ENCODE peak calls at places on chromosomes 13 and 19, in five cellular contexts. D, A, P, F and U are unnamed samples.

GRCh38 chr19:33040994-33041827 is 23.5 kb downstream of the RHPN2 start:
- DNase-seq in D (peak; percentile 37), A (no peak), P (peak; percentile 100), F (no peak), U (no peak)

GRCh38 chr13:51380269-51380668 is 40.8 kb downstream of the SERPINE3 start:
- DNase-seq in D (no peak), A (peak; percentile 16), P (no peak), F (no peak), U (no peak)

GRCh38 chr13:111506131-111506530 is 185.7 kb downstream of the TEX29 start:
- DNase-seq in D (no peak), A (no peak), P (no peak), F (no peak), U (no peak)

GRCh38 chr13:38872693-38873092 is 117.9 kb downstream of the STOML3 start:
- DNase-seq in D (no peak), A (peak; percentile 5), P (peak; percentile 35), F (peak; percentile 9), U (peak; percentile 41)

GRCh38 chr13:102012299-102013293 is 389.3 kb downstream of the FGF14 start:
- DNase-seq in D (no peak), A (no peak), P (no peak), F (no peak), U (no peak)

GRCh38 chr19:52626915-52627314 is 11.2 kb downstream of the ZNF83 start:
- DNase-seq in D (no peak), A (no peak), P (no peak), F (peak; percentile 43), U (no peak)

GRCh38 chr13:111049791-111050538 is 65.1 kb upstream of the ARHGEF7 start:
- DNase-seq in D (no peak), A (no peak), P (no peak), F (peak; percentile 36), U (peak; percentile 32)

GRCh38 chr13:51562011-51562671 is 22.1 kb upstream of the WDFY2 start:
- DNase-seq in D (peak; percentile 70), A (no peak), P (no peak), F (no peak), U (no peak)

GRCh38 chr19:23482829-23483228 is 87.6 kb upstream of the ZNF91 start:
- DNase-seq in D (no peak), A (no peak), P (no peak), F (no peak), U (no peak)

GRCh38 chr19:49830766-49831165 is 12.7 kb downstream of the MED25 start:
- DNase-seq in D (no peak), A (no peak), P (no peak), F (no peak), U (no peak)

GRCh38 chr13:49305824-49306425 is 58.2 kb downstream of the CDADC1 start:
- DNase-seq in D (no peak), A (no peak), P (no peak), F (no peak), U (no peak)

GRCh38 chr13:102291587-102292218 is 110.1 kb downstream of the FGF14 start:
- DNase-seq in D (no peak), A (peak; percentile 27), P (no peak), F (no peak), U (no peak)

GRCh38 chr13:30355405-30355741 is 48.0 kb upstream of the KATNAL1 start:
- DNase-seq in D (no peak), A (no peak), P (peak; percentile 49), F (peak; percentile 53), U (peak; percentile 51)

GRCh38 chr13:106151056-106151699 is 384.3 kb downstream of the EFNB2 start:
- DNase-seq in D (no peak), A (peak; percentile 84), P (no peak), F (no peak), U (no peak)
- TF ChIP-seq MXI1 in D (no peak), A (no peak), P (no peak), F (no peak), U (no peak)

GRCh38 chr19:36140289-36141038 is 598 bp downstream of the CAPNS1 start:
- DNase-seq in D (no peak), A (peak; percentile 52), P (peak; percentile 53), F (peak; percentile 59), U (peak; percentile 88)
- TF ChIP-seq MXI1 in D (no peak), A (no peak), P (no peak), F (peak; percentile 12), U (no peak)

GRCh38 chr13:100673831-100674362 is 698 bp downstream of the TMTC4 start:
- DNase-seq in D (no peak), A (peak; percentile 83), P (peak; percentile 58), F (peak; percentile 29), U (no peak)

GRCh38 chr13:100673376-100673830 is 1.2 kb downstream of the TMTC4 start:
- DNase-seq in D (no peak), A (no peak), P (no peak), F (no peak), U (peak; percentile 62)

GRCh38 chr13:100674848-100675659 is 459 bp upstream of the TMTC4 start:
- DNase-seq in D (peak; percentile 82), A (peak; percentile 96), P (peak; percentile 93), F (peak; percentile 98), U (peak; percentile 99)

GRCh38 chr13:100675660-100676129 is 1.1 kb upstream of the TMTC4 start:
- DNase-seq in D (no peak), A (no peak), P (no peak), F (no peak), U (no peak)

DNA sequence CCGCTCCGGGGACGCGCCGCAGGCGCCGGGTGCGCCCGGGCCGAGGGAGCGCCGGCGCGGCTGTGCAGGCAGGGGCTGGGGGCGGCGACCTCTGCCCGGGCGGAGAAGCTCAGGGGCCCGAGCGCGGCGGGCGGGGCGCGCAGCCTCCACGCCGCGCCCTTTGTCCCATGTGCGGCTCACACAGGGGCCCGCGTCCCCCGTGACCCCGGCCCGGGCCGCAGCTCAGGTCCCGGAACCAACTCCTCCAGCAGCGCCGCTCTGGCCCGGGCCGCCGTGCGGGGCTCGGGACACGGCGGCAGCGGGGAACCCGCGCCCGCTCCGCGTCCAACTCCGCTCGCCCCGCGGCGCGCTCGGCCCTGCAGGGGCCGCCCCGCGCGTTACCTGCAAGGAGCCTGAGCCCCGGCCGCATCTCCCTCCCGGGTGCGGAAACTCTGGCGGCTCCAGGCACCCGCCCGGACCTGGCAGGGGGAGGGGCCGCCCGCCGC is at the start of gene TMTC4:
- DNase-seq in D (no peak), A (no peak), P (peak; percentile 7), F (peak; percentile 45), U (peak; percentile 87)
- TF ChIP-seq MXI1 in D (no peak), A (no peak), P (no peak), F (no peak), U (no peak)

GRCh38 chr13:73337511-73337910 is 278.7 kb downstream of the KLF5 start:
- DNase-seq in D (no peak), A (no peak), P (no peak), F (no peak), U (no peak)

GRCh38 chr13:73340069-73340468 is 281.3 kb downstream of the KLF5 start:
- DNase-seq in D (no peak), A (no peak), P (no peak), F (no peak), U (no peak)

GRCh38 chr13:73338389-73338788 is 279.6 kb downstream of the KLF5 start:
- DNase-seq in D (no peak), A (no peak), P (no peak), F (no peak), U (no peak)

GRCh38 chr13:73339086-73339485 is 280.3 kb downstream of the KLF5 start:
- DNase-seq in D (no peak), A (no peak), P (no peak), F (no peak), U (no peak)

DNA sequence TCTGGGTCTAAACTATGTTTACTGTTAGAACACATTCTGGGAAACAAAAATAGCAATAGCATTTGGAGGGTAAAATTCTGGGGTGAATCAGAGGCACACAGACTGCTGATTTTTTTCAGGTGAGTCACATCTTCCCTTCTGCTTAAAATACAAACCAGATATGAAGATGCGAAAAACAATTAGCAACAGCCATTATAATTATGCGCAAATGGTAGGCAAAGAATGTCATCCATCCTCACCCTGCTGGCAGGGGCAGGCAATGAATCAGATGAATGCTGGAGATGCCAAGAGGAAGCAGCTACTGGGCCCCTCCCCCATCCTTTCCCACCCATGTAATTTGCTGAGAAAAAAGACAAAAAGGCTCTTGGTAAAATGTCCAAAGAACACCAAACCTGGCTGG is 282.9 kb downstream of the KLF5 start:
- DNase-seq in D (no peak), A (peak; percentile 44), P (no peak), F (no peak), U (no peak)
- TF ChIP-seq MXI1 in D (no peak), A (no peak), P (no peak), F (no peak), U (no peak)